ENCODE peak calls at places on chromosomes 6 and 20, in ten cellular contexts. V is spleen, G is ovary, L is A549, C is H54, P is right lobe of liver, H is stomach, O is suprapubic skin, M is GM12892, N is gastrocnemius medialis. K is an unnamed sample.

GRCh38 chr6:41602864-41603608 is 35.2 kb upstream of the MDFI start:
- DNase-seq in V (peak), G (peak), L (peak), C (peak), P (peak), H (peak), O (peak), M (peak), N (peak), K (peak)

GRCh38 chr6:41652876-41653641 is 14.8 kb downstream of the MDFI start:
- DNase-seq in V (peak), G (no peak), L (no peak), C (no peak), P (peak), H (peak), O (no peak), M (no peak), N (no peak), K (no peak)

GRCh38 chr6:1313755-1314503 is 2.0 kb downstream of the FOXQ1 start:
- DNase-seq in V (no peak), G (no peak), L (no peak), C (no peak), P (peak), H (peak), O (no peak), M (peak), N (no peak), K (no peak)

GRCh38 chr6:157194110-157194509 is 129.2 kb downstream of the TMEM242 start:
- DNase-seq in V (no peak), G (no peak), L (no peak), C (no peak), P (no peak), H (no peak), O (no peak), M (no peak), N (no peak), K (no peak)

GRCh38 chr6:46954819-46955520 is 33.2 kb upstream of the ADGRF5 start:
- DNase-seq in V (no peak), G (no peak), L (no peak), C (no peak), P (no peak), H (no peak), O (no peak), M (no peak), N (no peak), K (no peak)

GRCh38 chr20:61727761-61728160 is 337.9 kb downstream of the TAF4 start:
- DNase-seq in V (peak), G (no peak), L (no peak), C (no peak), P (peak), H (no peak), O (no peak), M (no peak), N (no peak), K (no peak)

GRCh38 chr20:4918473-4918872 is 82.8 kb downstream of the SLC23A2 start:
- DNase-seq in V (no peak), G (no peak), L (no peak), C (no peak), P (no peak), H (no peak), O (no peak), M (no peak), N (no peak), K (no peak)

GRCh38 chr20:46970937-46971630 is 76.4 kb downstream of the EYA2 start:
- DNase-seq in V (no peak), G (no peak), L (peak), C (peak), P (no peak), H (no peak), O (no peak), M (no peak), N (no peak), K (no peak)

GRCh38 chr6:142845624-142846458 is 99.1 kb downstream of the HIVEP2 start:
- DNase-seq in V (peak), G (peak), L (no peak), C (no peak), P (peak), H (peak), O (peak), M (no peak), N (peak), K (no peak)
- TF ChIP-seq POLR2A in V (peak), G (no peak), L (no peak), C (peak), P (peak), H (no peak), O (no peak), M (peak), N (peak), K (peak)

GRCh38 chr20:45896641-45897161 is 5.6 kb downstream of the CTSA start:
- DNase-seq in V (no peak), G (no peak), L (no peak), C (no peak), P (no peak), H (no peak), O (no peak), M (no peak), N (no peak), K (no peak)

GRCh38 chr20:45897289-45897688 is 6.2 kb downstream of the CTSA start:
- DNase-seq in V (no peak), G (no peak), L (no peak), C (no peak), P (no peak), H (no peak), O (no peak), M (no peak), N (no peak), K (no peak)

GRCh38 chr20:45898285-45898684 is 7.2 kb downstream of the CTSA start:
- DNase-seq in V (no peak), G (no peak), L (no peak), C (no peak), P (no peak), H (no peak), O (no peak), M (no peak), N (no peak), K (no peak)

GRCh38 chr20:45897692-45898091 is 6.6 kb downstream of the CTSA start:
- DNase-seq in V (no peak), G (no peak), L (no peak), C (no peak), P (no peak), H (no peak), O (no peak), M (no peak), N (no peak), K (no peak)

DNA sequence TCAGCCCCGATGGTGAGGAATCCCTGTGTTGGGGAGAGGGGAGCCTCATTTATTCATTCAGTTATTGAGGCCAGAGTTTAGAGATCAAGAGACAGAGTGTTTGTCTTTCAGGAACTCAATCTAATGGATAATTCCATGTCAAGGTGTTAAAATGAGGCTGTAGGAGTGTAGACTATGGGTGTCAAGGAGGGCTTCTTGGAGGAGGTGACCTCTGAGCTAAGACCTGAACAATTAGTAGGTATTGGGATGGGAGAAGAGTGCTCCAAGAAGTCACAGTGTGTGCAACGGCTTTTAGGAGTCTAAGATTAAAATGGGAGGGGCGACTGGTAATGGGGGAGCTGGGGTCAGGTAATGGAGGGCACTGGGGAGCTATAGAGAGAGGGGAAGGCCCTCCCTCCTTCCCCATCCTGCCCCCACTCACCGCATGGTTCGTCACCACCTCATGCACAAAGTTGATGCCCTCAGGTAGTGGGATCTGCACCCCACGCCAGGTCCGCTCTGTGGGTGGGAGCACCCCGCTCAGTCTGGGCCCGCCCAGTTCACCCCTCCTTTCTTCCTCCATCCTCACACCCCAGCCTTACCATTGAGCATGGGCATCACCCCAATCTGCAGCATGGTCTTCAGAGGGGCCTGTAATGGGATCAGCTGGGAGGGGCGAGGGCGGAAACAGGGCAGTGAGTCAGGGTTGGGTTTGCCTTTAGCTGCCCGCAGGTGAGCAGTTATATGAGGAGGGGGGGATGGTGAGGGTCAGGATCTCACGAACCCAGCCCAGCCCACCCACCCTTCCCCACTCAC is 8.1 kb downstream of the CTSA start:
- DNase-seq in V (no peak), G (no peak), L (no peak), C (no peak), P (no peak), H (no peak), O (no peak), M (no peak), N (no peak), K (no peak)
- TF ChIP-seq POLR2A in V (no peak), G (no peak), L (no peak), C (no peak), P (no peak), H (no peak), O (no peak), M (no peak), N (no peak), K (no peak)

DNA sequence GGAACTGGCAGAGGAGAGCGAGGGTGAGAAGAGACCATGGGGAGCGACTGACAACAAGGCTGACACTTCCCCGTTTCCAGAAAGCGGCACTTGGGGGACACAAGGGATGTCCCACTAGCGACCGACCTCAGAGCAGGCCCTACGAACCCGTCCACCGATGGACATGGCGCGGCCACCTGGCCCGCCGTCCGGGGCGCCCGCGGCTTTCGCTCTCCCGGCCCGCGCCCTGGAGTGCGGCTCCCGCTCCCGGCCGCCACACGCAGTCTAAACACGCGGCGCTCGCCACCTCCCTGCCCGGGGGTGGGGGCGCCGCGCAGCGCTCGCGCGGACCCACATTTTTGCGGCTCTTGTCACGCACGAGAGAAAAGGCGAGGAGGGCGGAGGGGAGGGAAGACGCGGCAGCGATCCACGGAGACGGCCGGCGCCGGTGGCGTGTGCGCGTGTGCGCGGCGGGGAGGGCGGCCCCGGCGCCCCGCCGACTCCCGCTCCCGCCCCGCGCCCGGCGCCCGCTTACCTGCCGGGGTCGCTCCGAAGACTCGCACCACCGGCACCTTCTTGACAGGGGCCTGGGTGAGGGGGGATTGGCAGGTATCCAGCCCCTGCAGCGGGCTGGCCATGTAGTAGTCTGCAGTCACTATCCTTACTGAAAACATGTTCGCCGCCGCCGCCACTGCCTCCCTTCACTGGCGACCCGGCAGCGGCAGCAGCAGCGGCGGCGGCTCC is 621 bp downstream of the REV3L start:
- DNase-seq in V (peak), G (peak), L (no peak), C (no peak), P (peak), H (peak), O (peak), M (peak), N (peak), K (no peak)
- TF ChIP-seq POLR2A in V (no peak), G (no peak), L (no peak), C (peak), P (no peak), H (no peak), O (peak), M (peak), N (no peak), K (no peak)

DNA sequence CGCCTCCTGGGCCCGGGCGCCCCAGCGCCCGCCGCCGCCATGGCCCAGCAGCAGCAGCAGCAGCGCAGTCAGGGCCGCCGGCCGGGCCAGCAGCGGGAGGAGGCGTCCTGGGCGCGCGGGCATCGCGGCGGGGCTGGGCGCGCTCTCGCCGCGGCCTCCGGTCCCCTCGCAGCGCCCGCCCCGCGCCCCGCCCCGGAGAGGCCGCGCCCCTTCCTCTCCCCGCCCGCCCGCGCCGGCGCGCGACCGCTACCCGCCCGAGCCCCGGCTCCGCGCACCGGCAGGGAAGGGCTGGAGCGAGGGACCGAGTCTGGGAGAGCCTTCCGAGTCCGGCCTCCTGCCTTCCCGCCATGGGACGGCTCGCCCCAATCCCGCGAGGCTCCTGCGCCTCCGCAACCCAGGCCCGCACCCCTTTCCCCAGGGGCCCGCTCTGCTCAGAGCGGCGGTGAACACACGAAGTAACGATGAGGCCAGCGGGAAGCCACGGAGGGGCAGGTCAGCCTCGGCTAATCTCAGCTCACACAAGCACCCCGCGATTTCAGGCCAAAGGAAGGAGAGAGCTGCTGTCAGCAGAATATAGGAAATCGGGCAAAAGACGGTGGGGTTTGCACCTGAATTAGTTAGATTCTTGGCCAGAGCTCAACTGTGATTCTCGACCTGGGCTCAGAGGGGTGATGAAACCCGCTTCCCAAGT is at the start of gene TXNDC5:
- DNase-seq in V (peak), G (peak), L (peak), C (peak), P (peak), H (peak), O (no peak), M (peak), N (peak), K (peak)
- TF ChIP-seq POLR2A in V (no peak), G (no peak), L (peak), C (peak), P (peak), H (no peak), O (peak), M (peak), N (peak), K (no peak)